ENCODE peak calls at places on chromosomes 1 and 21, in seven cellular contexts. Y is naive thymus-derived CD8-positive, alpha-beta T cell; B is activated CD4-positive, alpha-beta T cell treated with anti-CD3 and anti-CD28 coated beads for 36 hours; Q is neural crest cell; E is T-helper 9 cell; S is choroid plexus epithelial cell; F is naive B cell. G is an unnamed sample.

GRCh38 chr1:19209439-19209989 is 552 bp downstream of the UBR4 start:
- DNase-seq in Q (no peak), S (peak), F (peak), Y (no peak), E (peak), B (peak), G (peak)

GRCh38 chr1:200917291-200917817 is 22.7 kb downstream of the INAVA start:
- DNase-seq in F (no peak), B (no peak), S (no peak), Q (no peak), E (no peak), Y (no peak), G (no peak)

GRCh38 chr1:233254039-233254362 is 41.5 kb downstream of the PCNX2 start:
- DNase-seq in Q (no peak), E (no peak), B (no peak), F (no peak), Y (no peak), S (no peak), G (no peak)

GRCh38 chr1:22806584-22806983 is 95.9 kb downstream of the EPHB2 start:
- DNase-seq in F (no peak), S (no peak), Y (no peak), B (no peak), Q (peak), E (no peak), G (peak)

GRCh38 chr1:158731707-158732106 is 11.2 kb upstream of the OR6K3 start:
- DNase-seq in B (no peak), Y (no peak), S (no peak), E (no peak), F (no peak), Q (no peak), G (no peak)

GRCh38 chr21:36155603-36156338 is 853 bp upstream of the DOP1B start:
- DNase-seq in F (no peak), Q (no peak), S (no peak), E (peak), Y (peak), B (no peak), G (no peak)

GRCh38 chr1:31987231-31987630 is 26.4 kb upstream of the KHDRBS1 start:
- DNase-seq in S (peak), E (no peak), Y (no peak), Q (peak), B (peak), F (no peak), G (peak)

GRCh38 chr1:150159550-150159949 is 9.8 kb downstream of the PLEKHO1 start:
- DNase-seq in F (peak), Y (no peak), S (peak), B (no peak), Q (no peak), E (no peak), G (no peak)

GRCh38 chr1:183230403-183230802 is 44.3 kb downstream of the LAMC2 start:
- DNase-seq in B (no peak), Y (no peak), S (peak), F (no peak), Q (no peak), E (no peak), G (no peak)

GRCh38 chr1:36763771-36764170 is 270.5 kb downstream of the GRIK3 start:
- DNase-seq in Y (no peak), E (no peak), S (no peak), F (no peak), B (no peak), Q (no peak), G (no peak)

G was measured in glutamatergic neuron.